ENCODE peak calls at places on chromosomes 1 and 21, in ten cellular contexts. One of them, this sample, is unnamed.

GRCh38 chr1:181257117-181257516 is 168.6 kb downstream of the IER5 start:
- DNase-seq in HEK293T: no peak
- DNase-seq in neural crest cell: no peak
- DNase-seq in cardiac fibroblast: no peak
- DNase-seq in NCI-H1417: no peak
- DNase-seq in T follicular helper cell: no peak
- DNase-seq in T-helper 9 cell: no peak
- DNase-seq in stimulated activated CD4-positive, alpha-beta T cell treated with anti-CD3 and anti-CD28 coated beads, Interleukin-15, amount 100 ng/mL, for 24 hours: no peak
- DNase-seq in neural progenitor cell: no peak
- DNase-seq in neuronal stem cell: no peak
- DNase-seq in this sample: no peak

GRCh38 chr1:63888984-63889383 is 115.2 kb downstream of the ROR1 start:
- DNase-seq in cardiac fibroblast: no peak
- DNase-seq in T-helper 9 cell: no peak
- DNase-seq in NCI-H1417: no peak
- DNase-seq in neural crest cell: no peak
- DNase-seq in HEK293T: no peak
- DNase-seq in neuronal stem cell: no peak
- DNase-seq in neural progenitor cell: no peak
- DNase-seq in T follicular helper cell: no peak
- DNase-seq in stimulated activated CD4-positive, alpha-beta T cell treated with anti-CD3 and anti-CD28 coated beads, Interleukin-15, amount 100 ng/mL, for 24 hours: no peak
- DNase-seq in this sample: no peak

GRCh38 chr1:168520052-168520751 is 23.6 kb downstream of the XCL2 start:
- DNase-seq in HEK293T: no peak
- DNase-seq in T follicular helper cell: no peak
- DNase-seq in NCI-H1417: no peak
- DNase-seq in neuronal stem cell: no peak
- DNase-seq in neural crest cell: no peak
- DNase-seq in neural progenitor cell: peak; percentile 7
- DNase-seq in T-helper 9 cell: no peak
- DNase-seq in stimulated activated CD4-positive, alpha-beta T cell treated with anti-CD3 and anti-CD28 coated beads, Interleukin-15, amount 100 ng/mL, for 24 hours: peak; percentile 49
- DNase-seq in cardiac fibroblast: no peak
- DNase-seq in this sample: no peak

GRCh38 chr1:67336783-67337182 is 29.1 kb downstream of the IL12RB2 start:
- DNase-seq in neural progenitor cell: no peak
- DNase-seq in stimulated activated CD4-positive, alpha-beta T cell treated with anti-CD3 and anti-CD28 coated beads, Interleukin-15, amount 100 ng/mL, for 24 hours: peak; percentile 49
- DNase-seq in cardiac fibroblast: peak; percentile 12
- DNase-seq in NCI-H1417: no peak
- DNase-seq in neural crest cell: no peak
- DNase-seq in HEK293T: no peak
- DNase-seq in neuronal stem cell: no peak
- DNase-seq in T follicular helper cell: no peak
- DNase-seq in T-helper 9 cell: peak; percentile 7
- DNase-seq in this sample: no peak

GRCh38 chr1:59453297-59453970 is 156.5 kb downstream of the FGGY start:
- DNase-seq in neuronal stem cell: no peak
- DNase-seq in stimulated activated CD4-positive, alpha-beta T cell treated with anti-CD3 and anti-CD28 coated beads, Interleukin-15, amount 100 ng/mL, for 24 hours: no peak
- DNase-seq in NCI-H1417: no peak
- DNase-seq in neural progenitor cell: no peak
- DNase-seq in neural crest cell: no peak
- DNase-seq in T-helper 9 cell: no peak
- DNase-seq in cardiac fibroblast: no peak
- DNase-seq in T follicular helper cell: no peak
- DNase-seq in HEK293T: no peak
- DNase-seq in this sample: no peak

GRCh38 chr1:32414186-32414886 is 20.1 kb upstream of the BSDC1 start:
- DNase-seq in neural progenitor cell: no peak
- DNase-seq in NCI-H1417: no peak
- DNase-seq in HEK293T: no peak
- DNase-seq in T-helper 9 cell: no peak
- DNase-seq in cardiac fibroblast: no peak
- DNase-seq in neural crest cell: no peak
- DNase-seq in neuronal stem cell: no peak
- DNase-seq in T follicular helper cell: no peak
- DNase-seq in stimulated activated CD4-positive, alpha-beta T cell treated with anti-CD3 and anti-CD28 coated beads, Interleukin-15, amount 100 ng/mL, for 24 hours: no peak
- DNase-seq in this sample: no peak

GRCh38 chr1:239016337-239016736 is 370.0 kb upstream of the CHRM3 start:
- DNase-seq in neural progenitor cell: no peak
- DNase-seq in T follicular helper cell: no peak
- DNase-seq in neural crest cell: no peak
- DNase-seq in cardiac fibroblast: no peak
- DNase-seq in stimulated activated CD4-positive, alpha-beta T cell treated with anti-CD3 and anti-CD28 coated beads, Interleukin-15, amount 100 ng/mL, for 24 hours: no peak
- DNase-seq in neuronal stem cell: no peak
- DNase-seq in T-helper 9 cell: no peak
- DNase-seq in NCI-H1417: no peak
- DNase-seq in HEK293T: no peak
- DNase-seq in this sample: no peak

GRCh38 chr1:228082975-228083870 is 715 bp downstream of the ARF1 start:
- DNase-seq in NCI-H1417: peak; percentile 60
- DNase-seq in T follicular helper cell: no peak
- DNase-seq in cardiac fibroblast: peak; percentile 52
- DNase-seq in neuronal stem cell: no peak
- DNase-seq in stimulated activated CD4-positive, alpha-beta T cell treated with anti-CD3 and anti-CD28 coated beads, Interleukin-15, amount 100 ng/mL, for 24 hours: peak; percentile 46
- DNase-seq in T-helper 9 cell: peak; percentile 36
- DNase-seq in neural progenitor cell: peak; percentile 59
- DNase-seq in neural crest cell: no peak
- DNase-seq in HEK293T: peak; percentile 33
- DNase-seq in this sample: no peak

GRCh38 chr1:2381741-2382620 is 9.4 kb downstream of the MORN1 start:
- DNase-seq in neural crest cell: peak; percentile 85
- DNase-seq in neural progenitor cell: peak; percentile 89
- DNase-seq in neuronal stem cell: peak; percentile 67
- DNase-seq in stimulated activated CD4-positive, alpha-beta T cell treated with anti-CD3 and anti-CD28 coated beads, Interleukin-15, amount 100 ng/mL, for 24 hours: peak; percentile 85
- DNase-seq in NCI-H1417: no peak
- DNase-seq in T-helper 9 cell: peak; percentile 71
- DNase-seq in cardiac fibroblast: peak; percentile 89
- DNase-seq in HEK293T: peak; percentile 93
- DNase-seq in T follicular helper cell: peak; percentile 65
- DNase-seq in this sample: no peak

GRCh38 chr1:181101581-181102226 is 13.2 kb downstream of the IER5 start:
- DNase-seq in neural crest cell: no peak
- DNase-seq in stimulated activated CD4-positive, alpha-beta T cell treated with anti-CD3 and anti-CD28 coated beads, Interleukin-15, amount 100 ng/mL, for 24 hours: no peak
- DNase-seq in HEK293T: no peak
- DNase-seq in T follicular helper cell: no peak
- DNase-seq in NCI-H1417: peak; percentile 97
- DNase-seq in neural progenitor cell: peak; percentile 64
- DNase-seq in T-helper 9 cell: no peak
- DNase-seq in neuronal stem cell: no peak
- DNase-seq in cardiac fibroblast: peak; percentile 76
- DNase-seq in this sample: peak; percentile 88

GRCh38 chr1:228152918-228153258 is 3.2 kb downstream of the GJC2 start:
- DNase-seq in T follicular helper cell: no peak
- DNase-seq in neuronal stem cell: no peak
- DNase-seq in HEK293T: no peak
- DNase-seq in NCI-H1417: no peak
- DNase-seq in T-helper 9 cell: no peak
- DNase-seq in stimulated activated CD4-positive, alpha-beta T cell treated with anti-CD3 and anti-CD28 coated beads, Interleukin-15, amount 100 ng/mL, for 24 hours: no peak
- DNase-seq in neural crest cell: no peak
- DNase-seq in cardiac fibroblast: no peak
- DNase-seq in neural progenitor cell: no peak
- DNase-seq in this sample: no peak

GRCh38 chr1:211876849-211877248 is 46.3 kb upstream of the LPGAT1 start:
- DNase-seq in T-helper 9 cell: no peak
- DNase-seq in cardiac fibroblast: no peak
- DNase-seq in HEK293T: no peak
- DNase-seq in T follicular helper cell: no peak
- DNase-seq in neuronal stem cell: no peak
- DNase-seq in neural progenitor cell: no peak
- DNase-seq in neural crest cell: no peak
- DNase-seq in NCI-H1417: no peak
- DNase-seq in stimulated activated CD4-positive, alpha-beta T cell treated with anti-CD3 and anti-CD28 coated beads, Interleukin-15, amount 100 ng/mL, for 24 hours: no peak
- DNase-seq in this sample: no peak

GRCh38 chr21:42841156-42841915 is 38.0 kb downstream of the WDR4 start:
- DNase-seq in cardiac fibroblast: no peak
- DNase-seq in T follicular helper cell: no peak
- DNase-seq in HEK293T: no peak
- DNase-seq in stimulated activated CD4-positive, alpha-beta T cell treated with anti-CD3 and anti-CD28 coated beads, Interleukin-15, amount 100 ng/mL, for 24 hours: no peak
- DNase-seq in NCI-H1417: no peak
- DNase-seq in T-helper 9 cell: no peak
- DNase-seq in neuronal stem cell: no peak
- DNase-seq in neural crest cell: no peak
- DNase-seq in neural progenitor cell: no peak
- DNase-seq in this sample: no peak

GRCh38 chr1:240030236-240030635 is 61.4 kb upstream of the FMN2 start:
- DNase-seq in stimulated activated CD4-positive, alpha-beta T cell treated with anti-CD3 and anti-CD28 coated beads, Interleukin-15, amount 100 ng/mL, for 24 hours: no peak
- DNase-seq in cardiac fibroblast: peak; percentile 1
- DNase-seq in HEK293T: no peak
- DNase-seq in NCI-H1417: no peak
- DNase-seq in neural progenitor cell: no peak
- DNase-seq in T-helper 9 cell: no peak
- DNase-seq in neural crest cell: no peak
- DNase-seq in T follicular helper cell: no peak
- DNase-seq in neuronal stem cell: no peak
- DNase-seq in this sample: no peak

GRCh38 chr1:181191494-181192040 is 103.1 kb downstream of the IER5 start:
- DNase-seq in stimulated activated CD4-positive, alpha-beta T cell treated with anti-CD3 and anti-CD28 coated beads, Interleukin-15, amount 100 ng/mL, for 24 hours: no peak
- DNase-seq in neural crest cell: no peak
- DNase-seq in NCI-H1417: no peak
- DNase-seq in HEK293T: no peak
- DNase-seq in cardiac fibroblast: no peak
- DNase-seq in T-helper 9 cell: no peak
- DNase-seq in T follicular helper cell: no peak
- DNase-seq in neural progenitor cell: no peak
- DNase-seq in neuronal stem cell: no peak
- DNase-seq in this sample: no peak

GRCh38 chr1:15272009-15272781 is 25.2 kb downstream of the FHAD1 start:
- DNase-seq in neural crest cell: peak; percentile 56
- DNase-seq in T follicular helper cell: no peak
- DNase-seq in neuronal stem cell: peak; percentile 67
- DNase-seq in NCI-H1417: peak; percentile 75
- DNase-seq in stimulated activated CD4-positive, alpha-beta T cell treated with anti-CD3 and anti-CD28 coated beads, Interleukin-15, amount 100 ng/mL, for 24 hours: peak; percentile 62
- DNase-seq in cardiac fibroblast: peak; percentile 80
- DNase-seq in T-helper 9 cell: no peak
- DNase-seq in HEK293T: peak; percentile 79
- DNase-seq in neural progenitor cell: peak; percentile 90
- DNase-seq in this sample: no peak